ENCODE peak calls at places on chromosomes 6 and 20, in five cellular contexts. One of them, this sample, is unnamed.

GRCh38 chr20:40728470-40728869 is 39.4 kb upstream of the MAFB start:
- DNase-seq in KG1: no peak
- DNase-seq in NCI-H2171 treated with DMSO at 0.1 percent for 48 hours: no peak
- DNase-seq in iris pigment epithelial cell: no peak
- DNase-seq in stimulated activated naive CD8-positive, alpha-beta T cell treated with anti-CD3 and anti-CD28 coated beads, Interleukin-15, amount 100 ng/mL, for 72 hours: no peak
- DNase-seq in this sample: no peak

GRCh38 chr20:44400671-44401051 is 45.2 kb downstream of the HNF4A start:
- DNase-seq in KG1: no peak
- DNase-seq in NCI-H2171 treated with DMSO at 0.1 percent for 48 hours: no peak
- DNase-seq in iris pigment epithelial cell: no peak
- DNase-seq in stimulated activated naive CD8-positive, alpha-beta T cell treated with anti-CD3 and anti-CD28 coated beads, Interleukin-15, amount 100 ng/mL, for 72 hours: no peak
- DNase-seq in this sample: no peak

GRCh38 chr20:54342258-54342782 is 133.1 kb upstream of the DOK5 start:
- DNase-seq in KG1: no peak
- DNase-seq in NCI-H2171 treated with DMSO at 0.1 percent for 48 hours: no peak
- DNase-seq in iris pigment epithelial cell: no peak
- DNase-seq in stimulated activated naive CD8-positive, alpha-beta T cell treated with anti-CD3 and anti-CD28 coated beads, Interleukin-15, amount 100 ng/mL, for 72 hours: no peak
- DNase-seq in this sample: no peak

GRCh38 chr6:104613416-104614001 is 246.2 kb downstream of the HACE1 start:
- DNase-seq in KG1: no peak
- DNase-seq in NCI-H2171 treated with DMSO at 0.1 percent for 48 hours: no peak
- DNase-seq in iris pigment epithelial cell: peak
- DNase-seq in stimulated activated naive CD8-positive, alpha-beta T cell treated with anti-CD3 and anti-CD28 coated beads, Interleukin-15, amount 100 ng/mL, for 72 hours: no peak
- DNase-seq in this sample: no peak

GRCh38 chr6:36829919-36830544 is 9.2 kb downstream of the CPNE5 start:
- DNase-seq in KG1: no peak
- DNase-seq in NCI-H2171 treated with DMSO at 0.1 percent for 48 hours: peak
- DNase-seq in iris pigment epithelial cell: no peak
- DNase-seq in stimulated activated naive CD8-positive, alpha-beta T cell treated with anti-CD3 and anti-CD28 coated beads, Interleukin-15, amount 100 ng/mL, for 72 hours: no peak
- DNase-seq in this sample: no peak

GRCh38 chr6:111038534-111039252 is 48.6 kb upstream of the SLC16A10 start:
- DNase-seq in KG1: no peak
- DNase-seq in NCI-H2171 treated with DMSO at 0.1 percent for 48 hours: no peak
- DNase-seq in iris pigment epithelial cell: no peak
- DNase-seq in stimulated activated naive CD8-positive, alpha-beta T cell treated with anti-CD3 and anti-CD28 coated beads, Interleukin-15, amount 100 ng/mL, for 72 hours: peak
- DNase-seq in this sample: no peak

GRCh38 chr20:53344891-53345290 is 248.7 kb downstream of the ZNF217 start:
- DNase-seq in KG1: no peak
- DNase-seq in NCI-H2171 treated with DMSO at 0.1 percent for 48 hours: no peak
- DNase-seq in iris pigment epithelial cell: peak
- DNase-seq in stimulated activated naive CD8-positive, alpha-beta T cell treated with anti-CD3 and anti-CD28 coated beads, Interleukin-15, amount 100 ng/mL, for 72 hours: no peak
- DNase-seq in this sample: no peak

GRCh38 chr6:34478796-34479195 is 12.9 kb downstream of the PACSIN1 start:
- DNase-seq in KG1: no peak
- DNase-seq in NCI-H2171 treated with DMSO at 0.1 percent for 48 hours: no peak
- DNase-seq in iris pigment epithelial cell: no peak
- DNase-seq in stimulated activated naive CD8-positive, alpha-beta T cell treated with anti-CD3 and anti-CD28 coated beads, Interleukin-15, amount 100 ng/mL, for 72 hours: no peak
- DNase-seq in this sample: no peak

GRCh38 chr6:44007818-44008660 is 119.2 kb downstream of the MRPL14 start:
- DNase-seq in KG1: no peak
- DNase-seq in NCI-H2171 treated with DMSO at 0.1 percent for 48 hours: no peak
- DNase-seq in iris pigment epithelial cell: no peak
- DNase-seq in stimulated activated naive CD8-positive, alpha-beta T cell treated with anti-CD3 and anti-CD28 coated beads, Interleukin-15, amount 100 ng/mL, for 72 hours: no peak
- DNase-seq in this sample: no peak

GRCh38 chr20:36415475-36416002 is 109.4 kb downstream of the DLGAP4 start:
- DNase-seq in KG1: no peak
- DNase-seq in NCI-H2171 treated with DMSO at 0.1 percent for 48 hours: no peak
- DNase-seq in iris pigment epithelial cell: no peak
- DNase-seq in stimulated activated naive CD8-positive, alpha-beta T cell treated with anti-CD3 and anti-CD28 coated beads, Interleukin-15, amount 100 ng/mL, for 72 hours: no peak
- DNase-seq in this sample: no peak

GRCh38 chr6:48743738-48744137 is 632.7 kb upstream of the PTCHD4 start:
- DNase-seq in KG1: no peak
- DNase-seq in NCI-H2171 treated with DMSO at 0.1 percent for 48 hours: no peak
- DNase-seq in iris pigment epithelial cell: peak
- DNase-seq in stimulated activated naive CD8-positive, alpha-beta T cell treated with anti-CD3 and anti-CD28 coated beads, Interleukin-15, amount 100 ng/mL, for 72 hours: no peak
- DNase-seq in this sample: no peak

GRCh38 chr6:118591897-118592296 is 43.8 kb downstream of the PLN start:
- DNase-seq in KG1: no peak
- DNase-seq in NCI-H2171 treated with DMSO at 0.1 percent for 48 hours: no peak
- DNase-seq in iris pigment epithelial cell: no peak
- DNase-seq in stimulated activated naive CD8-positive, alpha-beta T cell treated with anti-CD3 and anti-CD28 coated beads, Interleukin-15, amount 100 ng/mL, for 72 hours: no peak
- DNase-seq in this sample: no peak

GRCh38 chr6:64224819-64225218 is 589.2 kb downstream of the PHF3 start:
- DNase-seq in KG1: no peak
- DNase-seq in NCI-H2171 treated with DMSO at 0.1 percent for 48 hours: peak
- DNase-seq in iris pigment epithelial cell: no peak
- DNase-seq in stimulated activated naive CD8-positive, alpha-beta T cell treated with anti-CD3 and anti-CD28 coated beads, Interleukin-15, amount 100 ng/mL, for 72 hours: no peak
- DNase-seq in this sample: peak

GRCh38 chr20:58629213-58629575 is 21.9 kb upstream of the STX16 start:
- DNase-seq in KG1: no peak
- DNase-seq in NCI-H2171 treated with DMSO at 0.1 percent for 48 hours: no peak
- DNase-seq in iris pigment epithelial cell: no peak
- DNase-seq in stimulated activated naive CD8-positive, alpha-beta T cell treated with anti-CD3 and anti-CD28 coated beads, Interleukin-15, amount 100 ng/mL, for 72 hours: no peak
- DNase-seq in this sample: no peak

GRCh38 chr20:23631226-23631822 is 6.4 kb downstream of the CST3 start:
- DNase-seq in KG1: no peak
- DNase-seq in NCI-H2171 treated with DMSO at 0.1 percent for 48 hours: no peak
- DNase-seq in iris pigment epithelial cell: no peak
- DNase-seq in stimulated activated naive CD8-positive, alpha-beta T cell treated with anti-CD3 and anti-CD28 coated beads, Interleukin-15, amount 100 ng/mL, for 72 hours: no peak
- DNase-seq in this sample: no peak

GRCh38 chr20:2942439-2942838 is 69.2 kb downstream of the PTPRA start:
- DNase-seq in KG1: no peak
- DNase-seq in NCI-H2171 treated with DMSO at 0.1 percent for 48 hours: no peak
- DNase-seq in iris pigment epithelial cell: peak
- DNase-seq in stimulated activated naive CD8-positive, alpha-beta T cell treated with anti-CD3 and anti-CD28 coated beads, Interleukin-15, amount 100 ng/mL, for 72 hours: no peak
- DNase-seq in this sample: no peak

GRCh38 chr20:47464380-47465101 is 37.1 kb upstream of the NCOA3 start:
- DNase-seq in KG1: no peak
- DNase-seq in NCI-H2171 treated with DMSO at 0.1 percent for 48 hours: peak
- DNase-seq in iris pigment epithelial cell: peak
- DNase-seq in stimulated activated naive CD8-positive, alpha-beta T cell treated with anti-CD3 and anti-CD28 coated beads, Interleukin-15, amount 100 ng/mL, for 72 hours: no peak
- DNase-seq in this sample: peak

GRCh38 chr6:105804436-105804835 is 281.7 kb upstream of the PRDM1 start:
- DNase-seq in KG1: no peak
- DNase-seq in NCI-H2171 treated with DMSO at 0.1 percent for 48 hours: no peak
- DNase-seq in iris pigment epithelial cell: peak
- DNase-seq in stimulated activated naive CD8-positive, alpha-beta T cell treated with anti-CD3 and anti-CD28 coated beads, Interleukin-15, amount 100 ng/mL, for 72 hours: no peak
- DNase-seq in this sample: no peak

GRCh38 chr6:36968266-36968977 is 13.9 kb downstream of the PI16 start:
- DNase-seq in KG1: no peak
- DNase-seq in NCI-H2171 treated with DMSO at 0.1 percent for 48 hours: no peak
- DNase-seq in iris pigment epithelial cell: no peak
- DNase-seq in stimulated activated naive CD8-positive, alpha-beta T cell treated with anti-CD3 and anti-CD28 coated beads, Interleukin-15, amount 100 ng/mL, for 72 hours: no peak
- DNase-seq in this sample: no peak

GRCh38 chr6:162862462-162862861 is 134.7 kb downstream of the PACRG start:
- DNase-seq in KG1: no peak
- DNase-seq in NCI-H2171 treated with DMSO at 0.1 percent for 48 hours: no peak
- DNase-seq in iris pigment epithelial cell: no peak
- DNase-seq in stimulated activated naive CD8-positive, alpha-beta T cell treated with anti-CD3 and anti-CD28 coated beads, Interleukin-15, amount 100 ng/mL, for 72 hours: no peak
- DNase-seq in this sample: no peak

This sample was measured in glutamatergic neuron.